ENCODE peak calls at places on chromosome 21, in eight cellular contexts. N is stomach, X is prostate gland, P is GM12891, F is IMR-90, C is spleen, E is body of pancreas, R is endothelial cell of umbilical vein. Z is an unnamed sample.

GRCh38 chr21:29078884-29079765 is 5.7 kb upstream of the CCT8 start:
- DNase-seq in P (peak), N (no peak), R (no peak), E (peak), F (no peak), C (no peak), X (no peak), Z (no peak)

GRCh38 chr21:23664193-23664694 is 1943.0 kb downstream of the MRPL39 start:
- DNase-seq in E (no peak), N (no peak), C (no peak), X (no peak), F (no peak), P (no peak), R (no peak), Z (no peak)

GRCh38 chr21:31248598-31248997 is 95.5 kb downstream of the TIAM1 start:
- DNase-seq in C (no peak), E (no peak), R (no peak), X (no peak), P (no peak), F (peak), N (no peak), Z (peak)

GRCh38 chr21:46307625-46308024 is 16.0 kb downstream of the C21orf58 start:
- DNase-seq in P (no peak), X (no peak), C (no peak), E (no peak), F (peak), N (no peak), R (no peak), Z (peak)

GRCh38 chr21:15140321-15141019 is 75.7 kb upstream of the NRIP1 start:
- DNase-seq in R (peak), C (no peak), F (no peak), E (peak), X (no peak), P (no peak), N (peak), Z (no peak)

GRCh38 chr21:28294046-28294445 is 698.6 kb downstream of the LTN1 start:
- DNase-seq in E (no peak), X (no peak), P (no peak), F (peak), R (peak), N (no peak), C (no peak), Z (no peak)

GRCh38 chr21:46354518-46354917 is 30.6 kb downstream of the PCNT start:
- DNase-seq in E (no peak), P (no peak), F (no peak), C (no peak), N (no peak), R (no peak), X (no peak), Z (no peak)

GRCh38 chr21:44000360-44000759 is 11.7 kb upstream of the TRAPPC10 start:
- DNase-seq in R (no peak), X (no peak), P (no peak), F (no peak), N (no peak), C (no peak), E (no peak), Z (no peak)

GRCh38 chr21:36948686-36949085 is 17.8 kb downstream of the HLCS start:
- DNase-seq in N (no peak), C (no peak), P (no peak), F (peak), X (no peak), E (no peak), R (no peak), Z (no peak)

GRCh38 chr21:18959817-18960216 is 556.2 kb upstream of the TMPRSS15 start:
- DNase-seq in P (no peak), N (no peak), E (no peak), C (no peak), F (no peak), X (no peak), R (no peak), Z (no peak)

GRCh38 chr21:29130234-29130993 is at the start of gene MAP3K7CL:
- DNase-seq in C (no peak), N (no peak), R (no peak), P (no peak), E (peak), X (no peak), F (peak), Z (peak)

GRCh38 chr21:27505516-27505915 is 538.6 kb upstream of the ADAMTS5 start:
- DNase-seq in N (no peak), E (no peak), X (no peak), F (peak), P (no peak), C (no peak), R (no peak), Z (no peak)

GRCh38 chr21:29849735-29850176 is 90.0 kb downstream of the GRIK1 start:
- DNase-seq in E (peak), C (no peak), R (peak), N (peak), F (peak), P (peak), X (peak), Z (peak)

GRCh38 chr21:33434770-33435360 is 31.7 kb downstream of the IFNGR2 start:
- DNase-seq in E (no peak), X (no peak), P (peak), R (peak), C (no peak), N (no peak), F (peak), Z (peak)

GRCh38 chr21:29133796-29134195 is 3.4 kb downstream of the MAP3K7CL start:
- DNase-seq in P (no peak), E (no peak), R (no peak), F (no peak), N (no peak), C (no peak), X (no peak), Z (no peak)

GRCh38 chr21:40615503-40616376 is 231.2 kb downstream of the DSCAM start:
- DNase-seq in P (no peak), N (no peak), F (no peak), R (no peak), C (no peak), E (no peak), X (no peak), Z (no peak)

GRCh38 chr21:14993072-14993471 is 71.7 kb downstream of the NRIP1 start:
- DNase-seq in F (peak), N (no peak), R (no peak), C (no peak), E (no peak), P (no peak), X (no peak), Z (no peak)

GRCh38 chr21:16193758-16194606 is 464.2 kb downstream of the USP25 start:
- DNase-seq in C (no peak), P (no peak), F (peak), X (peak), N (peak), E (peak), R (peak), Z (peak)

GRCh38 chr21:27480841-27481261 is 514.0 kb upstream of the ADAMTS5 start:
- DNase-seq in X (no peak), P (no peak), C (no peak), E (no peak), N (no peak), F (peak), R (no peak), Z (peak)

GRCh38 chr21:31258073-31258472 is 86.0 kb downstream of the TIAM1 start:
- DNase-seq in P (no peak), N (no peak), E (no peak), R (no peak), X (no peak), C (no peak), F (no peak), Z (no peak)

GRCh38 chr21:33024278-33025103 is 1.2 kb upstream of the OLIG2 start:
- DNase-seq in E (no peak), N (no peak), R (no peak), C (no peak), P (no peak), F (no peak), X (no peak), Z (no peak)

GRCh38 chr21:39670741-39671140 is 58.0 kb downstream of the B3GALT5 start:
- DNase-seq in P (no peak), F (no peak), N (no peak), R (no peak), X (no peak), E (peak), C (no peak), Z (no peak)

GRCh38 chr21:39852726-39853510 is 14.3 kb upstream of the PCP4 start:
- DNase-seq in C (no peak), E (no peak), X (no peak), N (no peak), P (no peak), F (no peak), R (no peak), Z (no peak)

GRCh38 chr21:14673649-14674048 is 127.5 kb upstream of the SAMSN1 start:
- DNase-seq in X (no peak), R (no peak), C (no peak), E (no peak), P (no peak), F (no peak), N (no peak), Z (no peak)

GRCh38 chr21:33308586-33309490 is 15.9 kb upstream of the IFNAR1 start:
- DNase-seq in R (no peak), X (peak), P (no peak), N (no peak), F (peak), C (no peak), E (no peak), Z (no peak)

GRCh38 chr21:36547464-36547863 is 67.5 kb upstream of the CLDN14 start:
- DNase-seq in R (no peak), X (no peak), E (peak), C (no peak), N (no peak), F (no peak), P (no peak), Z (no peak)

GRCh38 chr21:27129215-27129614 is 162.3 kb upstream of the ADAMTS5 start:
- DNase-seq in P (no peak), C (no peak), R (no peak), X (no peak), F (no peak), N (no peak), E (no peak), Z (no peak)

DNA sequence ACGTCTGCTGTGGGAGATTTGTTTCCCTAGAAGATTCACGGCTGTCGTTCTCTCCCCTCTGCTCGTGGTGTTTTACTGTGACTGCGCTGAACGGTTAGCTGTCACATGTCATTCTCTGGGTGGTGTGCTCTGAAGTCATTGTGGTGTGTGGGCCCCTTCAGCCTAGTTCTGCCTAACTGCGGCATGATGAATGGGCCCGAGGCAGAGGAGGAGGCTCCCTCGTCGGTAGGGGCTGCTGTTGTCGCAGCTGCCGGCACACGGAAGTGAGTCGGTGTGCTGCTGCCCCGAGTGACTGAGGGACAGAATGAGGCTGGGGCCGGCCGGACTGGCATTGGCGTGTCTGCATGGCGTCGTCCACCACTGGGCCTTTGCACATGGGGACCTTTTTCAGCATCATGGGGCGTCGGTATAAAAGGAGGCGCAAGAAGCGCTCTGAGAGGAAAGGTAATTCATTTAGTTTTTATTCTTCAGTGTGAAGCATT is 77.9 kb downstream of the ADARB1 start:
- DNase-seq in P (peak), N (peak), C (peak), R (no peak), X (no peak), E (peak), F (no peak), Z (no peak)
- TF ChIP-seq POLR2A in P (no peak), N (no peak), C (no peak), R (no peak), X (no peak), E (no peak), F (no peak), Z (no peak)

GRCh38 chr21:42561742-42562141 is 48.1 kb downstream of the SLC37A1 start:
- DNase-seq in E (peak), P (peak), F (no peak), N (no peak), R (no peak), X (peak), C (peak), Z (no peak)
- TF ChIP-seq POLR2A in E (peak), P (no peak), F (no peak), N (no peak), R (no peak), X (no peak), C (no peak), Z (no peak)

DNA sequence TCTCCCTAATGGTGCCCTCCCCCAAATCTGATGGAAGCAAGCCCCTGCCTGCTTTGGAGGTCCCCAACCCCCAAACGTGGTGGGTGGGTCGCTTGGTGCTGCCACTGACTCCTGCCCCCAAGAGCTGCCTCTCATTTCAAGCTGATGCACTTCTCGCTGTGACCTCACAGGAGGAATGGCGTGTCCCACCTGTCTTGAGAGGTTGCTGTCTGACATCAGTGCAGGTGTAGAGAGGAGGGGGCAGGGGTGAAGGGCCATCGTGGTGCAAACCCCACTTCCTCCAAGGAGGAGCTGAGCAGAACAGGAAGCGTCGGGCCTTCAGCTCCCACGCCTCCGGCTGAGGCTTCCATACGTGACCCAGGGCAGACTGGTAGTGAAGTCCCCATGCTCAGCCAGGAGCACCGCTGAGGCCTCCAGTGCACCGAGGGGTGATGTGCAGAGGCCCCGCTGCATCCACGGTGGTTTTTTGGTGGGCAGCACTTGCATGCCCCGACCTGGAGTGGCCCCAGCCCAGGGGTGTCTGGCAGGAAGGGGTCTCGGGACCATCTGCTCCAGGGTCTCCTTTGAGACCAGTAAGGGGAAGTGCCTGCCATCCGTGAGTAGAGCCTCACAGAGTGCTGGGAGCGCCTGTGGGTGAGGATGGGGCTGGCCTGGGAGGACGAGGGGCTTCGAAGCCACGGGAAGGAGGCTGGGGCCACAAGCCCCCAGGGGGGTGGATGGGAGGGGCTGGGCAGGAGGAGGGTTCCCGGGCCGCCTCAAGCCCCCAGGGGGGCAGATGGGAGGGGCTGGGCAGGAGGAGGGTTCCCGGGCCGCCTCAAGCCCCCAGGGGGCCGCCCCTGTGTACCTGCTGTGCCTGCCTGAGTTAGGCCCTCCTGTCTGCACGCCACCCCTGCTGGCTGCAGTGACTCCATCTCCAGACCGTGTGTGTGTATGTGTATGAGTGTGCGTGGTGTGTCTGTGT is 39.8 kb downstream of the WDR4 start:
- DNase-seq in C (peak), R (no peak), E (no peak), X (no peak), P (no peak), F (no peak), N (peak), Z (no peak)
- TF ChIP-seq POLR2A in C (no peak), R (no peak), E (no peak), X (no peak), P (no peak), F (no peak), N (no peak), Z (no peak)

GRCh38 chr21:38254970-38255369 is 1.8 kb upstream of the KCNJ15 start:
- DNase-seq in X (no peak), C (no peak), P (no peak), F (no peak), R (no peak), N (peak), E (no peak), Z (no peak)
- TF ChIP-seq POLR2A in X (no peak), C (no peak), P (no peak), F (no peak), R (no peak), N (no peak), E (no peak), Z (no peak)

DNA sequence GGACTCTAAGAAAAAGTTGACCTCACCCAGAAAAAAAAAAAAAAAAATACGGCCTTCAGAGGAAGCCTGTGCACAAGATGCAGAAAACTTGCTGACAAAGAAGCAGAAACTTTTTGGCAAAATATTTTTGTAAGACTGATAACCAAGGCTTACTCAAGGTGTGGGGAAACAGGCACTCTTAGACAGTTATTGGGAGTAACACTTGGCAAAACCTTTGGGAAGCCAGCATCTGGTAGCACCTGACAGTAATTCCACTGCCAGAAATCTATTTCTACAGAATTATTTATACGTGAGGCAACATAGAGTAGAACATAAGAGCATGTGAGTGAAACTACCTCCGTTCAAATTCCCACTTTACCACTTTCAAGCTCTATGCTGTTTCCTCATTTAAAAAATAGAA is 22.4 kb downstream of the MRPL39 start:
- DNase-seq in R (no peak), F (no peak), P (no peak), X (no peak), E (peak), N (no peak), C (no peak), Z (no peak)
- TF ChIP-seq POLR2A in R (no peak), F (no peak), P (no peak), X (no peak), E (no peak), N (no peak), C (no peak), Z (no peak)